ENCODE peak calls at places on chromosome 1, in four cellular contexts. G is activated T-cell treated with anti-CD3 and anti-CD28 coated beads for 1 hour, F is T-cell, E is ureter. W is an unnamed sample.

GRCh38 chr1:46043491-46044017 is 88.9 kb downstream of the PIK3R3 start:
- DNase-seq in G (no peak), F (no peak), E (no peak), W (no peak)

GRCh38 chr1:2193514-2194251 is 889 bp downstream of the FAAP20 start:
- DNase-seq in G (no peak), F (no peak), E (no peak), W (no peak)

GRCh38 chr1:151309851-151310323 is 17.3 kb downstream of the PI4KB start:
- DNase-seq in G (no peak), F (no peak), E (no peak), W (no peak)

GRCh38 chr1:19597463-19598309 is 46.4 kb upstream of the NBL1 start:
- DNase-seq in G (no peak), F (peak), E (no peak), W (no peak)

GRCh38 chr1:224435318-224435763 is 744 bp upstream of the WDR26 start:
- DNase-seq in G (no peak), F (no peak), E (no peak), W (no peak)

GRCh38 chr1:32816676-32817158 is 441 bp downstream of the YARS1 start:
- DNase-seq in G (no peak), F (no peak), E (no peak), W (peak)

GRCh38 chr1:225931270-225932129 is 7.5 kb upstream of the PYCR2 start:
- DNase-seq in G (no peak), F (no peak), E (no peak), W (no peak)

GRCh38 chr1:166165661-166166399 is 971 bp downstream of the FAM78B start:
- DNase-seq in G (no peak), F (no peak), E (no peak), W (no peak)

GRCh38 chr1:33338495-33339211 is 17.8 kb upstream of the A3GALT2 start:
- DNase-seq in G (no peak), F (no peak), E (peak), W (no peak)

GRCh38 chr1:228697209-228698016 is 37.9 kb upstream of the RHOU start:
- DNase-seq in G (no peak), F (no peak), E (peak), W (no peak)

GRCh38 chr1:160753629-160754028 is 14.6 kb downstream of the SLAMF7 start:
- DNase-seq in G (no peak), F (no peak), E (no peak), W (no peak)

GRCh38 chr1:47374501-47374900 is 40.9 kb downstream of the CMPK1 start:
- DNase-seq in G (no peak), F (no peak), E (no peak), W (no peak)

GRCh38 chr1:115129071-115129640 is 39.9 kb upstream of the TSPAN2 start:
- DNase-seq in G (no peak), F (no peak), E (no peak), W (peak)

GRCh38 chr1:224203243-224204016 is 20.4 kb downstream of the DEGS1 start:
- DNase-seq in G (no peak), F (no peak), E (no peak), W (no peak)